ENCODE peak calls at places on chromosome 19, in seven cellular contexts. One of them, this sample, is unnamed.
A peak's percentile ranks its signal among the peaks of the same experiment; 100 is the strongest.

GRCh38 chr19:577439-578392 is 5.3 kb downstream of the BSG start:
- DNase-seq in fibroblast of lung: no peak
- DNase-seq in pancreas: no peak
- DNase-seq in sigmoid colon: no peak
- DNase-seq in left ventricle myocardium inferior: no peak
- DNase-seq in esophagus squamous epithelium: no peak
- DNase-seq in thoracic aorta: no peak
- DNase-seq in this sample: no peak

GRCh38 chr19:35404879-35405622 is 34.2 kb downstream of the GPR42 start:
- DNase-seq in fibroblast of lung: peak; percentile 85
- DNase-seq in pancreas: no peak
- DNase-seq in sigmoid colon: no peak
- DNase-seq in left ventricle myocardium inferior: no peak
- DNase-seq in esophagus squamous epithelium: no peak
- DNase-seq in thoracic aorta: peak; percentile 17
- DNase-seq in this sample: peak; percentile 94

GRCh38 chr19:5036733-5037681 is 68.1 kb downstream of the KDM4B start:
- DNase-seq in fibroblast of lung: peak; percentile 85
- DNase-seq in pancreas: no peak
- DNase-seq in sigmoid colon: peak; percentile 84
- DNase-seq in left ventricle myocardium inferior: peak; percentile 52
- DNase-seq in esophagus squamous epithelium: no peak
- DNase-seq in thoracic aorta: no peak
- DNase-seq in this sample: peak; percentile 30

GRCh38 chr19:10968527-10969081 is 7.8 kb downstream of the SMARCA4 start:
- DNase-seq in fibroblast of lung: no peak
- DNase-seq in pancreas: no peak
- DNase-seq in sigmoid colon: no peak
- DNase-seq in left ventricle myocardium inferior: no peak
- DNase-seq in esophagus squamous epithelium: no peak
- DNase-seq in thoracic aorta: no peak
- DNase-seq in this sample: no peak

GRCh38 chr19:18789883-18790565 is 1.1 kb downstream of the COMP start:
- DNase-seq in fibroblast of lung: peak; percentile 25
- DNase-seq in pancreas: no peak
- DNase-seq in sigmoid colon: no peak
- DNase-seq in left ventricle myocardium inferior: no peak
- DNase-seq in esophagus squamous epithelium: no peak
- DNase-seq in thoracic aorta: no peak
- DNase-seq in this sample: no peak

GRCh38 chr19:30719189-30719990 is 347.2 kb downstream of the ZNF536 start:
- DNase-seq in fibroblast of lung: peak; percentile 22
- DNase-seq in pancreas: peak; percentile 71
- DNase-seq in sigmoid colon: peak; percentile 85
- DNase-seq in left ventricle myocardium inferior: peak; percentile 81
- DNase-seq in esophagus squamous epithelium: no peak
- DNase-seq in thoracic aorta: no peak
- DNase-seq in this sample: no peak

GRCh38 chr19:19649580-19649995 is 6.1 kb upstream of the GMIP start:
- DNase-seq in fibroblast of lung: no peak
- DNase-seq in pancreas: no peak
- DNase-seq in sigmoid colon: no peak
- DNase-seq in left ventricle myocardium inferior: no peak
- DNase-seq in esophagus squamous epithelium: no peak
- DNase-seq in thoracic aorta: no peak
- DNase-seq in this sample: no peak

GRCh38 chr19:17881701-17882100 is 10.0 kb downstream of the SLC5A5 start:
- DNase-seq in fibroblast of lung: no peak
- DNase-seq in pancreas: no peak
- DNase-seq in sigmoid colon: no peak
- DNase-seq in left ventricle myocardium inferior: no peak
- DNase-seq in esophagus squamous epithelium: no peak
- DNase-seq in thoracic aorta: no peak
- DNase-seq in this sample: no peak

GRCh38 chr19:9808855-9809646 is 9.8 kb downstream of the FBXL12 start:
- DNase-seq in fibroblast of lung: no peak
- DNase-seq in pancreas: no peak
- DNase-seq in sigmoid colon: no peak
- DNase-seq in left ventricle myocardium inferior: no peak
- DNase-seq in esophagus squamous epithelium: no peak
- DNase-seq in thoracic aorta: no peak
- DNase-seq in this sample: no peak

GRCh38 chr19:31515931-31516330 is 166.7 kb upstream of the TSHZ3 start:
- DNase-seq in fibroblast of lung: no peak
- DNase-seq in pancreas: no peak
- DNase-seq in sigmoid colon: no peak
- DNase-seq in left ventricle myocardium inferior: no peak
- DNase-seq in esophagus squamous epithelium: no peak
- DNase-seq in thoracic aorta: no peak
- DNase-seq in this sample: no peak

GRCh38 chr19:19538077-19538764 is at the start of gene CILP2:
- DNase-seq in fibroblast of lung: no peak
- DNase-seq in pancreas: no peak
- DNase-seq in sigmoid colon: peak; percentile 68
- DNase-seq in left ventricle myocardium inferior: peak; percentile 49
- DNase-seq in esophagus squamous epithelium: no peak
- DNase-seq in thoracic aorta: no peak
- DNase-seq in this sample: no peak

GRCh38 chr19:38384209-38385027 is 3.4 kb downstream of the GGN start:
- DNase-seq in fibroblast of lung: peak; percentile 40
- DNase-seq in pancreas: no peak
- DNase-seq in sigmoid colon: no peak
- DNase-seq in left ventricle myocardium inferior: no peak
- DNase-seq in esophagus squamous epithelium: no peak
- DNase-seq in thoracic aorta: no peak
- DNase-seq in this sample: no peak

GRCh38 chr19:38869836-38870607 is 8.1 kb downstream of the RINL start:
- DNase-seq in fibroblast of lung: peak; percentile 46
- DNase-seq in pancreas: peak; percentile 87
- DNase-seq in sigmoid colon: peak; percentile 94
- DNase-seq in left ventricle myocardium inferior: peak; percentile 89
- DNase-seq in esophagus squamous epithelium: peak; percentile 37
- DNase-seq in thoracic aorta: no peak
- DNase-seq in this sample: peak; percentile 44

GRCh38 chr19:55485439-55486011 is 537 bp downstream of the NAT14 start:
- DNase-seq in fibroblast of lung: no peak
- DNase-seq in pancreas: no peak
- DNase-seq in sigmoid colon: peak; percentile 73
- DNase-seq in left ventricle myocardium inferior: no peak
- DNase-seq in esophagus squamous epithelium: no peak
- DNase-seq in thoracic aorta: no peak
- DNase-seq in this sample: no peak
- TF ChIP-seq CTCF in fibroblast of lung: no peak
- TF ChIP-seq CTCF in pancreas: no peak
- TF ChIP-seq CTCF in sigmoid colon: no peak
- TF ChIP-seq CTCF in left ventricle myocardium inferior: no peak
- TF ChIP-seq CTCF in esophagus squamous epithelium: no peak
- TF ChIP-seq CTCF in thoracic aorta: no peak
- TF ChIP-seq CTCF in this sample: no peak

GRCh38 chr19:3185482-3186376 is at the start of gene NCLN:
- DNase-seq in fibroblast of lung: peak; percentile 89
- DNase-seq in pancreas: peak; percentile 94
- DNase-seq in sigmoid colon: peak; percentile 96
- DNase-seq in left ventricle myocardium inferior: peak; percentile 95
- DNase-seq in esophagus squamous epithelium: peak; percentile 77
- DNase-seq in thoracic aorta: peak; percentile 81
- DNase-seq in this sample: peak; percentile 89

GRCh38 chr19:3184847-3185481 is 766 bp upstream of the NCLN start:
- DNase-seq in fibroblast of lung: no peak
- DNase-seq in pancreas: no peak
- DNase-seq in sigmoid colon: peak; percentile 84
- DNase-seq in left ventricle myocardium inferior: peak; percentile 70
- DNase-seq in esophagus squamous epithelium: peak; percentile 60
- DNase-seq in thoracic aorta: peak; percentile 31
- DNase-seq in this sample: no peak

GRCh38 chr19:3187662-3188511 is 2.2 kb downstream of the NCLN start:
- DNase-seq in fibroblast of lung: no peak
- DNase-seq in pancreas: no peak
- DNase-seq in sigmoid colon: no peak
- DNase-seq in left ventricle myocardium inferior: no peak
- DNase-seq in esophagus squamous epithelium: no peak
- DNase-seq in thoracic aorta: no peak
- DNase-seq in this sample: no peak

GRCh38 chr19:3186891-3187661 is 1.3 kb downstream of the NCLN start:
- DNase-seq in fibroblast of lung: no peak
- DNase-seq in pancreas: no peak
- DNase-seq in sigmoid colon: no peak
- DNase-seq in left ventricle myocardium inferior: no peak
- DNase-seq in esophagus squamous epithelium: no peak
- DNase-seq in thoracic aorta: no peak
- DNase-seq in this sample: no peak

DNA sequence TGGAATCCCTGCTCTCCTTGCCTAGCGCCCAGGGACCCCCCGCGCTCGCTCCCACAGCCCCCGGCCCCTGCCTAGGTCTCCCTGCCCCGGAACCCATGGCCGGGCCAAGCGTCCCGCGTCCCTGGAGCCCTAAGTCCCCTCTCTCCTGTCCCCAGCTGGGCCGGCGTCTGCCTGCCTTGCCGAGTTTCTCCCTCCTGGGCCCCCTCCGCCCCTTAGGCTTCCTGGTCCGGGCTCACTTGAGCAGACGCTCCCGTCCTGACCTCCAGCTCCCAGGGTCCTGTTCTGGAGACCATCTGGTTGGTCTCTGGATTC is 603 bp downstream of the NCLN start:
- DNase-seq in fibroblast of lung: no peak
- DNase-seq in pancreas: no peak
- DNase-seq in sigmoid colon: no peak
- DNase-seq in left ventricle myocardium inferior: no peak
- DNase-seq in esophagus squamous epithelium: no peak
- DNase-seq in thoracic aorta: no peak
- DNase-seq in this sample: no peak
- H3K4me3 ChIP-seq in fibroblast of lung: peak overlapping the region; percentile 80
- H3K4me3 ChIP-seq in pancreas: peak overlapping the region; percentile 92
- H3K4me3 ChIP-seq in sigmoid colon: peak overlapping the region; percentile 97
- H3K4me3 ChIP-seq in left ventricle myocardium inferior: peak overlapping the region; percentile 87
- H3K4me3 ChIP-seq in esophagus squamous epithelium: peak overlapping the region; percentile 98
- H3K4me3 ChIP-seq in thoracic aorta: peak overlapping the region; percentile 85
- H3K4me3 ChIP-seq in this sample: peak overlapping the region; percentile 98

GRCh38 chr19:48965806-48966540 is 864 bp downstream of the FTL start:
- DNase-seq in fibroblast of lung: peak; percentile 80
- DNase-seq in pancreas: peak; percentile 80
- DNase-seq in sigmoid colon: peak; percentile 94
- DNase-seq in left ventricle myocardium inferior: peak; percentile 89
- DNase-seq in esophagus squamous epithelium: peak; percentile 57
- DNase-seq in thoracic aorta: peak; percentile 84
- DNase-seq in this sample: peak; percentile 79

GRCh38 chr19:48966541-48967345 is 1.6 kb downstream of the FTL start:
- DNase-seq in fibroblast of lung: no peak
- DNase-seq in pancreas: no peak
- DNase-seq in sigmoid colon: no peak
- DNase-seq in left ventricle myocardium inferior: no peak
- DNase-seq in esophagus squamous epithelium: no peak
- DNase-seq in thoracic aorta: no peak
- DNase-seq in this sample: no peak

GRCh38 chr19:48968179-48968661 is 3.1 kb downstream of the FTL start:
- DNase-seq in fibroblast of lung: no peak
- DNase-seq in pancreas: no peak
- DNase-seq in sigmoid colon: no peak
- DNase-seq in left ventricle myocardium inferior: no peak
- DNase-seq in esophagus squamous epithelium: no peak
- DNase-seq in thoracic aorta: no peak
- DNase-seq in this sample: no peak

GRCh38 chr19:48968813-48969218 is 3.7 kb downstream of the FTL start:
- DNase-seq in fibroblast of lung: no peak
- DNase-seq in pancreas: no peak
- DNase-seq in sigmoid colon: peak; percentile 63
- DNase-seq in left ventricle myocardium inferior: no peak
- DNase-seq in esophagus squamous epithelium: no peak
- DNase-seq in thoracic aorta: no peak
- DNase-seq in this sample: no peak

DNA sequence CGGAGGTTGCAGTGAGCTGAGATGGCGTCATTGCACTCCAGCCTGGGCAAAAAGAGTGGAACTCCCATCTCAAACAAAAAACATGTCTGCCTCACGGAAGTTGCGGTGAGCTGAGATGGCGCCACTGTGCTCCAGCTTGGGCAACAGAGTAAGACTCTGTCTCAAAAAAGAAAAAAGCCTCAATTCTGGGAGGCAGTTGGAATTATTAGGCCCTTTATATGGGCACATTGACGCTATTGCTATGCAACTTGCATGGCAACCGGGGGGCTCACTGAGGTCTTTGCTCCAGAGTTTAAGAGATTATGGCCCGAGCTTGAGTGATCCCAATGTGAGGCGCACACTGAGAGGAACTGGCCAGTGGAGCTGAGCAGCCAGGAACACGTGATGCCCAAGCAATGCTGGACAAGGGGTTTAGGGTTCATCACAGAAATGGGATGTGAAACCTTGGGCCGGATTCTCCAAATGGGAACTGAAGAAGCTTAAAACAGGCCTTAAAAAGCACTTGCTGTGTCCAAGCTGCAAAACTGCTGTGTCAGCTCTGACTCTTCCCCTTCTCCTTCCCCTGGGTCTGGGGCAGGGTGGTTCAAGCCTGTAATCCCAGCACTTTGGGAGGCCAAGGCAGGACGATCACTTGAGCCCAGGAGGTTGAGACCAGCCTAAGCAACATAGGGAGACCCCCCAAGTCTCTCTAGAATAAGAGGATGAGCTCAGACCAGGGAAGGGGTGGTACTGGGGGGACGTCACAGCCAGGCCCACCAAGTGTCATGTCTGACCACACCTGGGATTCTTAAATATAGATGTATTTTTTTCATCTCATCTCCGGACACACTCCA is 2.5 kb downstream of the FTL start:
- DNase-seq in fibroblast of lung: peak; percentile 49
- DNase-seq in pancreas: no peak
- DNase-seq in sigmoid colon: peak; percentile 77
- DNase-seq in left ventricle myocardium inferior: peak; percentile 36
- DNase-seq in esophagus squamous epithelium: no peak
- DNase-seq in thoracic aorta: no peak
- DNase-seq in this sample: peak; percentile 29
- H3K36me3 ChIP-seq in fibroblast of lung: peaks cover 20% of the 10 kb centered on the region
- H3K36me3 ChIP-seq in pancreas: no peaks in the 10 kb centered on the region
- H3K36me3 ChIP-seq in sigmoid colon: peaks cover 22% of the 10 kb centered on the region
- H3K36me3 ChIP-seq in left ventricle myocardium inferior: peaks cover 56% of the 10 kb centered on the region
- H3K36me3 ChIP-seq in esophagus squamous epithelium: peaks cover 23% of the 10 kb centered on the region
- H3K36me3 ChIP-seq in thoracic aorta: peaks cover 36% of the 10 kb centered on the region
- H3K36me3 ChIP-seq in this sample: peaks cover 13% of the 10 kb centered on the region

GRCh38 chr19:46490774-46491173 is 4.9 kb downstream of the PNMA8B start:
- DNase-seq in fibroblast of lung: no peak
- DNase-seq in pancreas: no peak
- DNase-seq in sigmoid colon: no peak
- DNase-seq in left ventricle myocardium inferior: no peak
- DNase-seq in esophagus squamous epithelium: no peak
- DNase-seq in thoracic aorta: no peak
- DNase-seq in this sample: no peak

GRCh38 chr19:46487802-46488445 is 7.7 kb downstream of the PNMA8B start:
- DNase-seq in fibroblast of lung: peak; percentile 48
- DNase-seq in pancreas: peak; percentile 59
- DNase-seq in sigmoid colon: peak; percentile 90
- DNase-seq in left ventricle myocardium inferior: peak; percentile 76
- DNase-seq in esophagus squamous epithelium: no peak
- DNase-seq in thoracic aorta: no peak
- DNase-seq in this sample: peak; percentile 31

GRCh38 chr19:46487178-46487801 is 8.4 kb downstream of the PNMA8B start:
- DNase-seq in fibroblast of lung: no peak
- DNase-seq in pancreas: no peak
- DNase-seq in sigmoid colon: no peak
- DNase-seq in left ventricle myocardium inferior: no peak
- DNase-seq in esophagus squamous epithelium: no peak
- DNase-seq in thoracic aorta: no peak
- DNase-seq in this sample: no peak

GRCh38 chr19:46488551-46488950 is 7.1 kb downstream of the PNMA8B start:
- DNase-seq in fibroblast of lung: no peak
- DNase-seq in pancreas: no peak
- DNase-seq in sigmoid colon: no peak
- DNase-seq in left ventricle myocardium inferior: no peak
- DNase-seq in esophagus squamous epithelium: no peak
- DNase-seq in thoracic aorta: no peak
- DNase-seq in this sample: no peak

GRCh38 chr19:46489445-46490272 is 6.0 kb downstream of the PNMA8B start:
- DNase-seq in fibroblast of lung: peak; percentile 83
- DNase-seq in pancreas: no peak
- DNase-seq in sigmoid colon: peak; percentile 79
- DNase-seq in left ventricle myocardium inferior: peak; percentile 55
- DNase-seq in esophagus squamous epithelium: no peak
- DNase-seq in thoracic aorta: peak; percentile 57
- DNase-seq in this sample: no peak
- TF ChIP-seq CTCF in fibroblast of lung: peak; percentile 36
- TF ChIP-seq CTCF in pancreas: no peak
- TF ChIP-seq CTCF in sigmoid colon: peak; percentile 17
- TF ChIP-seq CTCF in left ventricle myocardium inferior: peak; percentile 50
- TF ChIP-seq CTCF in esophagus squamous epithelium: no peak
- TF ChIP-seq CTCF in thoracic aorta: no peak
- TF ChIP-seq CTCF in this sample: peak; percentile 8

This sample was measured in bronchial epithelial cell.